ENCODE peak calls at places on chromosomes 7 and 10, in ten cellular contexts. One of them, this sample, is unnamed. For H3K4me1, the result is how much of the 10 kb centered on the place peaks cover.

GRCh38 chr10:132846631-132847415 is 60.9 kb upstream of the NKX6-2 start:
- DNase-seq in upper lobe of left lung: peak
- DNase-seq in mammary epithelial cell: no peak
- DNase-seq in iPS DF 6.9: no peak
- DNase-seq in testis: peak
- DNase-seq in GM23248: no peak
- DNase-seq in uterus: peak
- DNase-seq in SJSA1: peak
- DNase-seq in transverse colon: no peak
- DNase-seq in suprapubic skin: no peak
- DNase-seq in this sample: no peak

GRCh38 chr7:36563706-36564325 is 160.5 kb downstream of the AOAH start:
- DNase-seq in transverse colon: no peak
- DNase-seq in testis: no peak
- DNase-seq in uterus: no peak
- DNase-seq in suprapubic skin: no peak
- DNase-seq in iPS DF 6.9: no peak
- DNase-seq in mammary epithelial cell: no peak
- DNase-seq in SJSA1: no peak
- DNase-seq in GM23248: peak
- DNase-seq in upper lobe of left lung: no peak
- DNase-seq in this sample: no peak

GRCh38 chr10:71260622-71261325 is 48.4 kb downstream of the UNC5B start:
- DNase-seq in mammary epithelial cell: peak
- DNase-seq in SJSA1: peak
- DNase-seq in testis: peak
- DNase-seq in iPS DF 6.9: no peak
- DNase-seq in GM23248: peak
- DNase-seq in upper lobe of left lung: peak
- DNase-seq in uterus: peak
- DNase-seq in suprapubic skin: no peak
- DNase-seq in transverse colon: no peak
- DNase-seq in this sample: peak

GRCh38 chr10:62687230-62687748 is 117.2 kb upstream of the ADO start:
- DNase-seq in uterus: no peak
- DNase-seq in testis: no peak
- DNase-seq in transverse colon: no peak
- DNase-seq in SJSA1: no peak
- DNase-seq in mammary epithelial cell: peak
- DNase-seq in upper lobe of left lung: no peak
- DNase-seq in suprapubic skin: no peak
- DNase-seq in iPS DF 6.9: no peak
- DNase-seq in GM23248: peak
- DNase-seq in this sample: no peak

GRCh38 chr10:99395750-99396445 is 34.5 kb downstream of the GOT1 start:
- DNase-seq in upper lobe of left lung: no peak
- DNase-seq in transverse colon: no peak
- DNase-seq in GM23248: peak
- DNase-seq in uterus: no peak
- DNase-seq in SJSA1: peak
- DNase-seq in mammary epithelial cell: peak
- DNase-seq in testis: peak
- DNase-seq in iPS DF 6.9: no peak
- DNase-seq in suprapubic skin: no peak
- DNase-seq in this sample: no peak

GRCh38 chr7:107693396-107693795 is 32.8 kb downstream of the SLC26A4 start:
- DNase-seq in transverse colon: no peak
- DNase-seq in GM23248: no peak
- DNase-seq in mammary epithelial cell: no peak
- DNase-seq in suprapubic skin: no peak
- DNase-seq in SJSA1: no peak
- DNase-seq in upper lobe of left lung: no peak
- DNase-seq in iPS DF 6.9: no peak
- DNase-seq in testis: peak
- DNase-seq in uterus: no peak
- DNase-seq in this sample: no peak

GRCh38 chr10:47308775-47309174 is 8.8 kb downstream of the GDF10 start:
- DNase-seq in uterus: no peak
- DNase-seq in transverse colon: no peak
- DNase-seq in SJSA1: no peak
- DNase-seq in suprapubic skin: no peak
- DNase-seq in upper lobe of left lung: no peak
- DNase-seq in iPS DF 6.9: no peak
- DNase-seq in testis: no peak
- DNase-seq in GM23248: no peak
- DNase-seq in mammary epithelial cell: no peak
- DNase-seq in this sample: no peak

GRCh38 chr10:43649149-43649523 is 455 bp upstream of the ZNF32 start:
- DNase-seq in transverse colon: no peak
- DNase-seq in SJSA1: no peak
- DNase-seq in mammary epithelial cell: no peak
- DNase-seq in suprapubic skin: no peak
- DNase-seq in testis: no peak
- DNase-seq in iPS DF 6.9: no peak
- DNase-seq in upper lobe of left lung: no peak
- DNase-seq in uterus: no peak
- DNase-seq in GM23248: no peak
- DNase-seq in this sample: no peak

GRCh38 chr7:22587322-22587721 is 87.3 kb upstream of the STEAP1B start:
- DNase-seq in mammary epithelial cell: no peak
- DNase-seq in upper lobe of left lung: no peak
- DNase-seq in suprapubic skin: no peak
- DNase-seq in SJSA1: no peak
- DNase-seq in transverse colon: no peak
- DNase-seq in iPS DF 6.9: no peak
- DNase-seq in testis: no peak
- DNase-seq in GM23248: peak
- DNase-seq in uterus: no peak
- DNase-seq in this sample: no peak

GRCh38 chr7:77395543-77395942 is 20.6 kb downstream of the GSAP start:
- DNase-seq in iPS DF 6.9: no peak
- DNase-seq in SJSA1: no peak
- DNase-seq in testis: no peak
- DNase-seq in mammary epithelial cell: no peak
- DNase-seq in transverse colon: no peak
- DNase-seq in uterus: no peak
- DNase-seq in suprapubic skin: no peak
- DNase-seq in upper lobe of left lung: no peak
- DNase-seq in GM23248: no peak
- DNase-seq in this sample: no peak

GRCh38 chr10:132482090-132482489 is 55.5 kb upstream of the INPP5A start:
- DNase-seq in GM23248: peak
- DNase-seq in transverse colon: no peak
- DNase-seq in upper lobe of left lung: no peak
- DNase-seq in suprapubic skin: peak
- DNase-seq in uterus: peak
- DNase-seq in mammary epithelial cell: peak
- DNase-seq in iPS DF 6.9: no peak
- DNase-seq in SJSA1: peak
- DNase-seq in testis: peak
- DNase-seq in this sample: no peak

GRCh38 chr7:155806096-155806871 is 6.0 kb downstream of the SHH start:
- DNase-seq in iPS DF 6.9: no peak
- DNase-seq in testis: peak
- DNase-seq in suprapubic skin: no peak
- DNase-seq in mammary epithelial cell: no peak
- DNase-seq in GM23248: peak
- DNase-seq in uterus: no peak
- DNase-seq in SJSA1: no peak
- DNase-seq in upper lobe of left lung: no peak
- DNase-seq in transverse colon: no peak
- DNase-seq in this sample: no peak

GRCh38 chr10:70607936-70608335 is 5.4 kb upstream of the PRF1 start:
- DNase-seq in mammary epithelial cell: no peak
- DNase-seq in uterus: no peak
- DNase-seq in suprapubic skin: no peak
- DNase-seq in SJSA1: no peak
- DNase-seq in transverse colon: no peak
- DNase-seq in upper lobe of left lung: no peak
- DNase-seq in GM23248: no peak
- DNase-seq in testis: no peak
- DNase-seq in iPS DF 6.9: no peak
- DNase-seq in this sample: no peak

GRCh38 chr7:130363156-130363847 is 17.0 kb upstream of the CPA1 start:
- DNase-seq in upper lobe of left lung: no peak
- DNase-seq in uterus: no peak
- DNase-seq in SJSA1: peak
- DNase-seq in mammary epithelial cell: peak
- DNase-seq in transverse colon: no peak
- DNase-seq in suprapubic skin: peak
- DNase-seq in testis: no peak
- DNase-seq in iPS DF 6.9: no peak
- DNase-seq in GM23248: peak
- DNase-seq in this sample: no peak

GRCh38 chr7:133987582-133987981 is 139.6 kb upstream of the LRGUK start:
- DNase-seq in suprapubic skin: no peak
- DNase-seq in upper lobe of left lung: no peak
- DNase-seq in uterus: no peak
- DNase-seq in GM23248: no peak
- DNase-seq in testis: no peak
- DNase-seq in transverse colon: no peak
- DNase-seq in iPS DF 6.9: no peak
- DNase-seq in SJSA1: no peak
- DNase-seq in mammary epithelial cell: no peak
- DNase-seq in this sample: no peak

GRCh38 chr10:11177926-11178453 is 160.3 kb downstream of the CELF2 start:
- DNase-seq in upper lobe of left lung: peak
- DNase-seq in mammary epithelial cell: no peak
- DNase-seq in suprapubic skin: no peak
- DNase-seq in iPS DF 6.9: no peak
- DNase-seq in transverse colon: peak
- DNase-seq in GM23248: no peak
- DNase-seq in SJSA1: no peak
- DNase-seq in testis: no peak
- DNase-seq in uterus: no peak
- DNase-seq in this sample: no peak
- H3K4me1 ChIP-seq in upper lobe of left lung: half or more
- H3K4me1 ChIP-seq in mammary epithelial cell: under half
- H3K4me1 ChIP-seq in suprapubic skin: under half
- H3K4me1 ChIP-seq in iPS DF 6.9: under half
- H3K4me1 ChIP-seq in transverse colon: under half
- H3K4me1 ChIP-seq in GM23248: under half
- H3K4me1 ChIP-seq in SJSA1: under half
- H3K4me1 ChIP-seq in testis: under half
- H3K4me1 ChIP-seq in uterus: under half
- H3K4me1 ChIP-seq in this sample: under half

GRCh38 chr7:44752822-44753221 is 4.2 kb downstream of the ZMIZ2 start:
- DNase-seq in testis: no peak
- DNase-seq in mammary epithelial cell: no peak
- DNase-seq in GM23248: no peak
- DNase-seq in iPS DF 6.9: no peak
- DNase-seq in suprapubic skin: no peak
- DNase-seq in upper lobe of left lung: no peak
- DNase-seq in uterus: no peak
- DNase-seq in transverse colon: no peak
- DNase-seq in SJSA1: no peak
- DNase-seq in this sample: no peak
- H3K4me1 ChIP-seq in testis: under half
- H3K4me1 ChIP-seq in mammary epithelial cell: under half
- H3K4me1 ChIP-seq in GM23248: under half
- H3K4me1 ChIP-seq in iPS DF 6.9: under half
- H3K4me1 ChIP-seq in suprapubic skin: half or more
- H3K4me1 ChIP-seq in upper lobe of left lung: half or more
- H3K4me1 ChIP-seq in uterus: under half
- H3K4me1 ChIP-seq in transverse colon: under half
- H3K4me1 ChIP-seq in SJSA1: under half
- H3K4me1 ChIP-seq in this sample: half or more

GRCh38 chr7:106073701-106074100 is 38.4 kb downstream of the SYPL1 start:
- DNase-seq in mammary epithelial cell: no peak
- DNase-seq in transverse colon: no peak
- DNase-seq in uterus: no peak
- DNase-seq in suprapubic skin: no peak
- DNase-seq in GM23248: no peak
- DNase-seq in SJSA1: no peak
- DNase-seq in testis: no peak
- DNase-seq in iPS DF 6.9: no peak
- DNase-seq in upper lobe of left lung: no peak
- DNase-seq in this sample: no peak

GRCh38 chr7:106071999-106072714 is 40.0 kb downstream of the SYPL1 start:
- DNase-seq in uterus: no peak
- DNase-seq in SJSA1: no peak
- DNase-seq in testis: no peak
- DNase-seq in GM23248: no peak
- DNase-seq in iPS DF 6.9: no peak
- DNase-seq in suprapubic skin: no peak
- DNase-seq in transverse colon: peak
- DNase-seq in upper lobe of left lung: no peak
- DNase-seq in mammary epithelial cell: no peak
- DNase-seq in this sample: no peak

GRCh38 chr7:106074257-106074656 is 37.9 kb downstream of the SYPL1 start:
- DNase-seq in mammary epithelial cell: no peak
- DNase-seq in GM23248: no peak
- DNase-seq in upper lobe of left lung: no peak
- DNase-seq in uterus: no peak
- DNase-seq in SJSA1: no peak
- DNase-seq in suprapubic skin: no peak
- DNase-seq in testis: no peak
- DNase-seq in transverse colon: no peak
- DNase-seq in iPS DF 6.9: no peak
- DNase-seq in this sample: no peak

GRCh38 chr7:106071356-106071998 is 40.6 kb downstream of the SYPL1 start:
- DNase-seq in suprapubic skin: no peak
- DNase-seq in SJSA1: no peak
- DNase-seq in iPS DF 6.9: no peak
- DNase-seq in upper lobe of left lung: peak
- DNase-seq in transverse colon: peak
- DNase-seq in mammary epithelial cell: no peak
- DNase-seq in testis: no peak
- DNase-seq in uterus: no peak
- DNase-seq in GM23248: no peak
- DNase-seq in this sample: no peak

GRCh38 chr7:106072715-106073091 is 39.4 kb downstream of the SYPL1 start:
- DNase-seq in testis: no peak
- DNase-seq in uterus: no peak
- DNase-seq in suprapubic skin: no peak
- DNase-seq in upper lobe of left lung: no peak
- DNase-seq in SJSA1: no peak
- DNase-seq in GM23248: no peak
- DNase-seq in iPS DF 6.9: no peak
- DNase-seq in mammary epithelial cell: no peak
- DNase-seq in transverse colon: no peak
- DNase-seq in this sample: no peak
- H3K4me1 ChIP-seq in testis: under half
- H3K4me1 ChIP-seq in uterus: under half
- H3K4me1 ChIP-seq in suprapubic skin: half or more
- H3K4me1 ChIP-seq in upper lobe of left lung: under half
- H3K4me1 ChIP-seq in SJSA1: under half
- H3K4me1 ChIP-seq in GM23248: under half
- H3K4me1 ChIP-seq in iPS DF 6.9: under half
- H3K4me1 ChIP-seq in mammary epithelial cell: half or more
- H3K4me1 ChIP-seq in transverse colon: under half
- H3K4me1 ChIP-seq in this sample: under half

DNA sequence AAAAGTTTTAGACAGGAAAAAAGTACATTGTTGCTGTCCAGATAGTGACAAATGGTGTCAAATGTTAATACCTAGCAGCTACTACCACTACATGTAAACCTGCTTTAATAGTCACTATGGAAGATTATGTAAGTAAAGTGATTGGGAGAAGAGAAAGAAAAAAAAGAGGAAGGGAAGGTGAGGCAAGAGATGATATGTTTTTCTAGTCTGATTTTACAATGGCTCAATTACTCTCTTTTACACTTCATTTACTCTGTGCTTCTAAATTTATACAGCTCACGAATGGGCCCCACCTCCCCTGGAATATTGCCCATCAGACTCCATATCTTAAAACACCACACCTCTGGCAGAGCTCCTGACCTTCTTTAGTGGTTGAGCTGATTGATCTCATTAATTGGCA is 28.1 kb upstream of the IKZF1 start:
- DNase-seq in upper lobe of left lung: no peak
- DNase-seq in testis: no peak
- DNase-seq in iPS DF 6.9: no peak
- DNase-seq in suprapubic skin: no peak
- DNase-seq in GM23248: no peak
- DNase-seq in SJSA1: no peak
- DNase-seq in uterus: no peak
- DNase-seq in mammary epithelial cell: no peak
- DNase-seq in transverse colon: no peak
- DNase-seq in this sample: no peak
- H3K4me1 ChIP-seq in upper lobe of left lung: under half
- H3K4me1 ChIP-seq in testis: under half
- H3K4me1 ChIP-seq in iPS DF 6.9: under half
- H3K4me1 ChIP-seq in suprapubic skin: under half
- H3K4me1 ChIP-seq in GM23248: under half
- H3K4me1 ChIP-seq in SJSA1: under half
- H3K4me1 ChIP-seq in uterus: under half
- H3K4me1 ChIP-seq in mammary epithelial cell: under half
- H3K4me1 ChIP-seq in transverse colon: under half
- H3K4me1 ChIP-seq in this sample: under half

This sample was measured in heart left ventricle.